ENCODE peak calls at places on chromosomes 7 and 10, in five cellular contexts. Y, H, K, D and W are unnamed samples.

GRCh38 chr10:17001961-17002749 is 127.5 kb downstream of the CUBN start:
- DNase-seq in Y (no peak), H (no peak), K (no peak), D (no peak), W (no peak)

GRCh38 chr10:95264227-95265051 is 26.4 kb downstream of the PDLIM1 start:
- DNase-seq in Y (peak), H (no peak), K (no peak), D (no peak), W (no peak)

GRCh38 chr7:156145184-156145583 is 332.9 kb upstream of the SHH start:
- DNase-seq in Y (no peak), H (no peak), K (no peak), D (no peak), W (no peak)

GRCh38 chr10:79402951-79403350 is 42.5 kb downstream of the ZCCHC24 start:
- DNase-seq in Y (no peak), H (no peak), K (no peak), D (no peak), W (peak)

GRCh38 chr10:99984201-99984600 is 25.5 kb downstream of the DNMBP start:
- DNase-seq in Y (no peak), H (no peak), K (no peak), D (no peak), W (no peak)

GRCh38 chr7:18320971-18321567 is 174.5 kb upstream of the HDAC9 start:
- DNase-seq in Y (peak), H (no peak), K (no peak), D (no peak), W (no peak)

GRCh38 chr7:54679414-54679813 is 79.6 kb downstream of the SEC61G start:
- DNase-seq in Y (no peak), H (no peak), K (no peak), D (no peak), W (no peak)

GRCh38 chr10:133390597-133391248 is 3.2 kb upstream of the MTG1 start:
- DNase-seq in Y (peak), H (no peak), K (no peak), D (no peak), W (peak)

GRCh38 chr10:59625842-59626522 is 83.7 kb downstream of the SLC16A9 start:
- DNase-seq in Y (peak), H (no peak), K (peak), D (peak), W (peak)

GRCh38 chr7:148556892-148557291 is 33.7 kb upstream of the C7orf33 start:
- DNase-seq in Y (no peak), H (no peak), K (no peak), D (no peak), W (no peak)

GRCh38 chr7:684416-684815 is 42.1 kb upstream of the DNAAF5 start:
- DNase-seq in Y (no peak), H (no peak), K (no peak), D (no peak), W (peak)

GRCh38 chr7:922334-923107 is 32.0 kb downstream of the ADAP1 start:
- DNase-seq in Y (no peak), H (peak), K (peak), D (no peak), W (peak)

GRCh38 chr10:7484456-7485266 is 73.8 kb upstream of the SFMBT2 start:
- DNase-seq in Y (no peak), H (no peak), K (peak), D (no peak), W (no peak)

GRCh38 chr10:86968994-86969355 is 693 bp downstream of the ADIRF start:
- DNase-seq in Y (no peak), H (no peak), K (no peak), D (no peak), W (peak)

GRCh38 chr10:6044651-6045599 is 17.2 kb downstream of the IL2RA start:
- DNase-seq in Y (no peak), H (peak), K (no peak), D (no peak), W (peak)

GRCh38 chr10:124898493-124898892 is 43.4 kb upstream of the ZRANB1 start:
- DNase-seq in Y (peak), H (peak), K (no peak), D (no peak), W (no peak)

GRCh38 chr7:111672901-111673300 is 110.6 kb upstream of the IMMP2L start:
- DNase-seq in Y (no peak), H (no peak), K (no peak), D (no peak), W (no peak)

GRCh38 chr7:1940402-1940786 is 270.3 kb downstream of the ELFN1 start:
- DNase-seq in Y (no peak), H (no peak), K (peak), D (peak), W (peak)

GRCh38 chr7:155338632-155339320 is 41.1 kb downstream of the INSIG1 start:
- DNase-seq in Y (no peak), H (no peak), K (peak), D (no peak), W (peak)

GRCh38 chr7:630539-630938 is 96.0 kb upstream of the DNAAF5 start:
- DNase-seq in Y (peak), H (no peak), K (no peak), D (no peak), W (no peak)

GRCh38 chr10:77496941-77497420 is 140.6 kb downstream of the KCNMA1 start:
- DNase-seq in Y (no peak), H (peak), K (no peak), D (no peak), W (no peak)

GRCh38 chr7:136652635-136653370 is 215.6 kb upstream of the CHRM2 start:
- DNase-seq in Y (no peak), H (no peak), K (no peak), D (no peak), W (no peak)